ENCODE peak calls at places on chromosomes 7 and 10, in eight cellular contexts. R, B, V, I, N, D, Z and Y are unnamed samples.

GRCh38 chr10:97067716-97068391 is 117.9 kb downstream of the SLIT1 start:
- DNase-seq in Z (no peak), R (no peak), B (no peak), V (no peak), I (no peak), D (no peak), N (no peak), Y (no peak)

GRCh38 chr7:5424689-5425506 is 1.3 kb upstream of the TNRC18 start:
- DNase-seq in V (peak; percentile 70), I (peak; percentile 43), N (peak; percentile 84), D (peak; percentile 58), Z (peak; percentile 82), R (peak; percentile 48), B (no peak), Y (peak; percentile 65)

GRCh38 chr10:116961305-116962251 is 43.4 kb downstream of the SHTN1 start:
- DNase-seq in V (no peak), N (no peak), R (no peak), B (no peak), Z (no peak), D (no peak), I (no peak), Y (no peak)

GRCh38 chr7:34453150-34453549 is 204.9 kb upstream of the NPSR1 start:
- DNase-seq in B (no peak), R (no peak), N (no peak), V (no peak), Z (no peak), D (no peak), I (no peak), Y (no peak)

GRCh38 chr7:46745700-46746090 is 824.6 kb upstream of the IGFBP3 start:
- DNase-seq in D (no peak), V (no peak), N (no peak), B (no peak), Z (no peak), R (no peak), I (no peak), Y (no peak)

GRCh38 chr10:86856156-86856555 is 99.7 kb downstream of the BMPR1A start:
- DNase-seq in I (no peak), B (no peak), Z (no peak), N (no peak), D (no peak), V (no peak), R (no peak), Y (no peak)

GRCh38 chr10:35300063-35300699 is 36.1 kb upstream of the CCNY start:
- DNase-seq in D (peak; percentile 37), V (no peak), I (no peak), R (peak; percentile 21), N (peak; percentile 70), B (peak; percentile 13), Z (peak; percentile 36), Y (no peak)

GRCh38 chr10:61284222-61284890 is 168.8 kb downstream of the TMEM26 start:
- DNase-seq in D (peak; percentile 32), Z (no peak), N (no peak), B (no peak), I (no peak), V (peak; percentile 53), R (no peak), Y (peak; percentile 20)

GRCh38 chr7:98194672-98195457 is 16.4 kb upstream of the BHLHA15 start:
- DNase-seq in I (no peak), V (no peak), Z (no peak), B (no peak), N (no peak), R (no peak), D (no peak), Y (no peak)

GRCh38 chr10:44045020-44045419 is 339.9 kb downstream of the CXCL12 start:
- DNase-seq in R (no peak), V (no peak), Z (peak; percentile 80), B (no peak), D (no peak), I (no peak), N (no peak), Y (no peak)

GRCh38 chr10:13794982-13795381 is 208.2 kb downstream of the PRPF18 start:
- DNase-seq in V (no peak), I (no peak), R (no peak), B (no peak), D (no peak), Z (no peak), N (no peak), Y (no peak)

GRCh38 chr7:151053091-151053490 is 4.6 kb downstream of the CDK5 start:
- DNase-seq in B (no peak), N (no peak), I (no peak), R (no peak), V (no peak), Z (no peak), D (no peak), Y (no peak)

GRCh38 chr10:106566871-106567270 is 597.6 kb downstream of the SORCS1 start:
- DNase-seq in N (no peak), D (no peak), R (no peak), I (no peak), B (no peak), V (no peak), Z (no peak), Y (peak; percentile 20)

DNA sequence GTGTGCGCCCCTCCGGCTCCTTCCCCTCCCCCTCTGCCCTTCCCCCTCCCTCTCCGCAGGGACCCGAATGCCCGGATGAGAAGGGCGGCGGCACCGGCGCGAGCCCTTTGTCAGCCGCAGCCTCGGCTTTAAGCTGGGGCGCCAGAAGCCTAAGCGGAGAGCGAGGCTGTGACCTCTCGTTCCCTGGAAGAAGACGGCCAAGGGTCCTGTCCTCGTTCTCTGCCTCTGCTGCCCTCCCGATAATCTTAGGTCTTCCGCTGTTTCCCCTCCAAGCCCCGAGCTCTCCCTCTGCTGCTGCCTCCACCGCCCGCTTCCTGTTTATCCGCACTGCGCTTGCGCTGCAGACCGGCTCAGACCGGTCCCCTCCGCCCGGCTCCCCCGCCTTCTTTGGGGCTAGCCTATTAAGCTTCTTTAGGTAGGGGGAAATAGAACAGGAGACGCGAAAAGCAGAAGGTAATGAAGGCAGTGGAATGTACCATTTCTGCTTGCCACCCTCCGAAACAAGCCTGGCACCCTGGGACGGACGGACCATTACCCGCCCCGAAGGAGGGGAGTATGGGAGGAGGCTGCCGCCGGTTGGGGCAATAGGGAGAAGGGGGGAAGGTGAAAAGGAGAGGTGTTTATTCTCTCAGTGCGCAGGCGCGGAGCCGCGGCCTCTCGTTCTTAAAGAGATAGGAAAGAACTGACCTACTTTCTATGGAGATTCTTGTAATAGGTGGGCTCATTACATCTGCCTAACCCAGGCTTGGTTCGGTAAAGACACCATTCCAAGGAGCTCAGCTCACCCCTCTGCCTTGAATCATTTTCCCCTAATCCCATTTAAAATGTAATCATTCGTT is at the start of gene OGA:
- DNase-seq in V (peak; percentile 99), Z (peak; percentile 99), R (peak; percentile 98), B (peak; percentile 99), I (peak; percentile 99), N (peak; percentile 100), D (peak; percentile 94), Y (peak; percentile 99)
- TF ChIP-seq POLR2A in V (peak; percentile 87), Z (peak; percentile 88), R (peak; percentile 97), B (peak; percentile 100), I (peak; percentile 98), N (peak; percentile 99), D (peak; percentile 99), Y (peak; percentile 83)

DNA sequence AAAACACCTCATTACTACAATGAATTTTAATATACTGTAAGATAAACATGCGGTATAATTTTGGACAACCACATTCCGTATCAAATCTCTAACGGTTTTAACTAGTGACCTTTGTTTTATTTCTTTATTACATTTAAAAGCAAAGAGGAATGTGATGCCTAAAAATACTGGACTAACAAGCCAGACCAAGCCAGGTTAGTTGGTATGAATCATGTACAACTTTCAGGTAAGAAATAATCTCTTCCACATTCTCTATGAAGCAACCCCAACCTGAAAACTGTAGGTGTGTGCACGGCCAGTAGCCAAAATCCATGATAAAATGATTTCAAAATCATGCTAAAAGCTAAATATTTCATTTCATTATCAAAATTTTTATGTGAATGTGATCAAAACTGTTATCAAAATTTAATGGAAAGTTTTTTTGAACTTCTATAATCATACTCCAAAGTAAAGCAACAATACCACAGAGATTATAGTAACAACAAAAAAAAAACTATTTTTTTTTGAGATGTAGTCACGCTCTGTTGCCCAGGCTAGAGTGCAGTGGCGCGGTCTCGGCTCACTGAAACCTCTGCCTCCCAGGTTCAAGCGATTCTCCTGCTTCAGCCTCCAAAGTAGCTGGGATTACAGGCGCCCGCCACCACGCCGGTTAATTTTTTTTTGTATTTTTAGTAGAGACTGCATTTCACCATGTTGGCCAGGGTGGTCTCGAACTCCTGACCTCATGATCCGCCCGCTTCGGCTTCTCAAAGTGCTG is 127.2 kb downstream of the NRBF2 start:
- DNase-seq in R (no peak), Z (no peak), V (no peak), I (no peak), N (no peak), D (no peak), B (no peak), Y (no peak)
- H3K4me1 ChIP-seq in R (peaks cover 51% of the 10 kb centered on the region), Z (peaks cover 92% of the 10 kb centered on the region), V (peaks cover 68% of the 10 kb centered on the region), I (peaks cover 61% of the 10 kb centered on the region), N (no peaks in the 10 kb centered on the region), D (peaks cover 3% of the 10 kb centered on the region), B (peaks cover 79% of the 10 kb centered on the region), Y (peaks cover 59% of the 10 kb centered on the region)

GRCh38 chr7:47940482-47941001 is 7.7 kb downstream of the PKD1L1 start:
- DNase-seq in N (no peak), D (no peak), R (peak; percentile 77), V (no peak), Z (peak; percentile 75), B (no peak), I (no peak), Y (no peak)

GRCh38 chr7:47937065-47937687 is 11.1 kb downstream of the PKD1L1 start:
- DNase-seq in N (no peak), V (no peak), B (no peak), R (peak; percentile 44), I (no peak), D (no peak), Z (no peak), Y (no peak)

GRCh38 chr7:47939425-47940036 is 8.7 kb downstream of the PKD1L1 start:
- DNase-seq in B (no peak), Z (no peak), R (no peak), V (no peak), D (no peak), N (no peak), I (no peak), Y (no peak)

GRCh38 chr7:47937711-47938573 is 10.3 kb downstream of the PKD1L1 start:
- DNase-seq in N (no peak), Z (no peak), I (no peak), V (no peak), R (peak; percentile 35), D (no peak), B (no peak), Y (no peak)

GRCh38 chr7:47938574-47939165 is 9.6 kb downstream of the PKD1L1 start:
- DNase-seq in Z (no peak), D (no peak), B (no peak), R (no peak), V (no peak), N (no peak), I (no peak), Y (no peak)
- H3K4me3 ChIP-seq in Z (no peak overlapping the region), D (no peak overlapping the region), B (no peak overlapping the region), R (no peak overlapping the region), V (no peak overlapping the region), N (no peak overlapping the region), I (no peak overlapping the region), Y (no peak overlapping the region)

DNA sequence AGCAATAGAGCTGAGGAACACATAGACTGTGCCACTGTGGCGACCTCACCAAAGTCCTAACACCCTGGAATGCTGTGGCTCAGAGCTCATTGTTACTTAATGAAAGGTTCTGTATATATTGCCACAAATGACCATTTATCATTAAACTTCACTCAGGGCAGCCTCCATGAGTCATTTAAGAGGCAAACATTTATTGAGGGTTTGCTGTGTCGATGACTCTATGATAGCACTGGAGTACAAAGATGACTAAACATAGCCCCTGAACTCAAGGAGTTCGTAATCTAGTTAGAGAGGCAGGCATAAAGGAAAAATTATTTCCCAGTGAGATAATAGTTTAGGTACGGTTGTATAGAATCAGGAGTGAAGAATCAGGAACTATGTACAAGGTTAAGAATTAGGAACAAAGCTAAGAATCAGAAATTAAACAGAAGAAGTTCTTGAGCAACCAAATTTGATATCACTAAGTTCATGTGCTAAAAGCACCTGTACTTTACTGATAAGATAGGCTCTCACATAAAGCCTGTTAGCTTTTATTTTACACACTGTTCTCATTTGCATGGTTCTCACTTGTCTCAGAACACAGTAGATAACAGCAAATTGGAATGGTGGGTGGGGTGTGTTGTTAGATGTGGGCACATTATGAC is 7.9 kb downstream of the ENTPD7 start:
- DNase-seq in B (no peak), Z (no peak), N (no peak), R (no peak), D (no peak), I (no peak), V (no peak), Y (no peak)
- TF ChIP-seq POLR2A in B (no peak), Z (no peak), N (no peak), R (no peak), D (no peak), I (no peak), V (no peak), Y (no peak)